ENCODE peak calls at places on chromosomes 5 and 9, in nine cellular contexts. M is right lobe of liver; A is tibial artery; I is uterus; Q is thyroid gland; X is heart left ventricle; B is heart right ventricle; W is thoracic aorta; G is effector memory CD4-positive, alpha-beta T cell. U is an unnamed sample. For H3K36me3, the result is how much of the 10 kb centered on the place peaks cover.

GRCh38 chr9:81344366-81344765 is 345.0 kb downstream of the TLE1 start:
- DNase-seq in G (no peak), M (no peak), X (no peak), I (no peak), A (no peak), B (no peak), Q (no peak), W (no peak), U (no peak)

GRCh38 chr9:132670816-132671371 is 630 bp downstream of the GTF3C4 start:
- DNase-seq in W (peak), X (no peak), G (peak), A (peak), M (no peak), B (no peak), Q (peak), I (peak), U (peak)

GRCh38 chr5:150144211-150144801 is 11.3 kb downstream of the PDGFRB start:
- DNase-seq in M (no peak), X (peak), B (peak), G (no peak), W (peak), Q (no peak), A (peak), I (peak), U (no peak)

GRCh38 chr5:124867064-124867707 is 120.7 kb upstream of the ZNF608 start:
- DNase-seq in Q (no peak), I (no peak), B (no peak), G (no peak), X (no peak), W (no peak), A (no peak), M (no peak), U (no peak)

GRCh38 chr9:106717686-106718085 is 145.3 kb upstream of the ZNF462 start:
- DNase-seq in A (no peak), W (no peak), G (no peak), I (no peak), X (no peak), Q (peak), M (no peak), B (no peak), U (no peak)

GRCh38 chr9:115672477-115673316 is 480.9 kb upstream of the PAPPA start:
- DNase-seq in W (no peak), I (no peak), B (no peak), G (no peak), X (peak), A (no peak), Q (no peak), M (no peak), U (no peak)

GRCh38 chr5:68317641-68318040 is 102.1 kb downstream of the PIK3R1 start:
- DNase-seq in Q (peak), B (no peak), M (no peak), X (no peak), W (no peak), G (no peak), I (no peak), A (no peak), U (no peak)

GRCh38 chr9:91138760-91139159 is 223.0 kb downstream of the AUH start:
- DNase-seq in W (no peak), A (no peak), B (no peak), Q (no peak), X (no peak), G (no peak), I (no peak), M (no peak), U (no peak)

GRCh38 chr5:60529001-60529400 is 171.0 kb downstream of the DEPDC1B start:
- DNase-seq in G (no peak), I (no peak), A (peak), B (no peak), M (no peak), W (no peak), Q (no peak), X (no peak), U (no peak)

GRCh38 chr9:133710661-133711427 is 27.3 kb downstream of the SARDH start:
- DNase-seq in G (no peak), I (no peak), W (no peak), Q (no peak), X (no peak), B (no peak), A (no peak), M (peak), U (no peak)

GRCh38 chr9:136726631-136727191 is 14.3 kb downstream of the DIPK1B start:
- DNase-seq in M (no peak), I (no peak), W (no peak), G (peak), Q (peak), A (no peak), B (no peak), X (no peak), U (no peak)

GRCh38 chr9:5617749-5618148 is 11.2 kb upstream of the RIC1 start:
- DNase-seq in M (no peak), B (no peak), A (no peak), X (no peak), G (no peak), W (no peak), Q (no peak), I (no peak), U (no peak)

GRCh38 chr5:82881571-82882200 is 195.5 kb downstream of the TMEM167A start:
- DNase-seq in X (no peak), A (no peak), I (no peak), B (no peak), W (no peak), Q (no peak), M (no peak), G (no peak), U (no peak)

GRCh38 chr5:179605026-179605833 is 18.2 kb downstream of the HNRNPH1 start:
- DNase-seq in B (no peak), W (no peak), Q (no peak), X (no peak), M (no peak), G (no peak), A (peak), I (no peak), U (peak)
- H3K36me3 ChIP-seq in B (half or more), W (under half), Q (under half), X (under half), M (under half), G (under half), A (half or more), I (under half), U (half or more)

DNA sequence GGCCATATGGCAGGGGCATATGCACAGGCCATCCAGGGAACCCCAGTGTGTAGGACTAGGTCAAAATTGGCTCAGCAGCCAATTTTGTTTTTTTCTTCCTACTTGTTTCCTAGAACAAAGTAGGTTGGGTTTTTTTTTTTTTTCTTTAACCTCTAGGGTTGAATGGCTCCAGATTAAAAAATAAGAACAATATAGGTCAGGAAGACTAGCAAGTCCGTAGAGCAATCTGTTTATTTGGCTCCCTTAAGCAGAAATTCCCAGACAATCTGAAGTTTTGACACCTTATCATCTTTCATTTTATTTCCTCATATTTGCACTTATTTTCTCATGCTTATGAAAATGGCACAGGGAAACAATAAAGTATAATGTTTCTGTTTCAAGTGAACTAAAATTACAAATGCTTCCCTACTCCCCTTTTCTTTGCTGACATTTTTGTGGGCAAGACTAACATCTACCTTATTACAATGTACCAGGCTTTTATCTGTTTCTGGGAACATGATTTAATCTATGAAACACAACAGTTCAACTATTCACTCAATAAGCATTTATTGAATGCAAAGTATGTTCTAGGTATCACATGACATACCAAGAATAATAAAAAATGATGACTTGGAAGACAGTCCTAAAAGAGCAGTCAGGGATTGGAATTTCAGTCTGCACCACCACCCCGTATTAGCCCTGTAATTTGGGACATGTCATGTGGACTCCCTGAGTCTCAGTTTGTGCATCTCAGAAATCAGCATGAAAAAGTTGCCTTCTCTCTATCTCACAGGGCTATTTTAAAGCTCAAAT is 30.5 kb downstream of the TLR4 start:
- DNase-seq in G (no peak), A (no peak), X (no peak), W (no peak), M (no peak), Q (no peak), B (no peak), I (no peak), U (no peak)
- H3K36me3 ChIP-seq in G (under half), A (under half), X (under half), W (under half), M (under half), Q (under half), B (under half), I (under half), U (under half)

DNA sequence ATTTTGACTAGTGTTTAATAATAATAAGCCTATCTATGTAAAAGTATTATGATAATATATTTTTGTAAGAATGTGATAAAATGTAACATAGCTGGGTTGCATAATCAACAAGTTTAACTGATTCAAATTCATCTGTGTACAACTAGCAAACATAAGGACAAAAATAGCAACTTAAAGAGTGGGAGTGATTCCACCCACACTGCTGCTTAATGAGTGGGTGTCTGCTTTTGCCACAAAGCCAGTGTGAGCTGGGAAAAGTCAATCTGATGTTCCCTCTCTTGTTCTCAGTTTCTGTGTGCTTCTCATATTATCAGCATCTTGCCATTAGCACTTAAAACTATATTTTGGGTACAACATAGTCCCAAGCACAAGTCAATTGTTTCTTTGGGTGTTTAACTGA is 111.1 kb upstream of the DPYSL3 start:
- DNase-seq in B (no peak), G (no peak), X (no peak), M (no peak), A (no peak), I (no peak), Q (no peak), W (no peak), U (no peak)
- H3K36me3 ChIP-seq in B (under half), G (under half), X (under half), M (under half), A (under half), I (under half), Q (under half), W (under half), U (under half)

DNA sequence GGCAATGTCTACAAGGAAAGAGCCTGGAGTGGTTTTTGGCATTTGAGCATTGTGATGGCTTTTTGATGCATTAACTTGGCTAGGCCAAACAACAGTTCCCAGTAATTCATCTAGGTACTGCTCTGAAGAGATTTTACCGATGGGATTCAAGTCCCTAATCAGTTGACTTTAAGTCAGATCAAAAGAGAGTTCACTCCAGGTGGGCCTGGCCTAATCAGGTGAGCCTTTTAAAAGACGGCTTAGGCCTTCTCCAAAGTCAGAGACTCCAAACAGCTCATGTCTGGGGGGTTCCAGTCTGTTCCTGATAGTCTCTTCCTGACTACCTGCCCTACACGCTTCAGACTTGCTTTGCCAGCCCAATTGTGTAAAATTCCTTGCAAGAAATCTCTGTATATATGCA is 53.7 kb downstream of the RIGI start:
- DNase-seq in A (no peak), I (no peak), M (no peak), G (no peak), B (no peak), W (no peak), Q (no peak), X (no peak), U (no peak)
- H3K36me3 ChIP-seq in A (half or more), I (under half), M (under half), G (half or more), B (under half), W (under half), Q (under half), X (under half), U (half or more)

GRCh38 chr9:89458768-89459496 is 39.0 kb downstream of the SEMA4D start:
- DNase-seq in I (no peak), G (no peak), B (no peak), A (no peak), W (no peak), Q (no peak), M (no peak), X (no peak), U (no peak)
- H3K36me3 ChIP-seq in I (under half), G (under half), B (under half), A (under half), W (under half), Q (under half), M (under half), X (under half), U (under half)

DNA sequence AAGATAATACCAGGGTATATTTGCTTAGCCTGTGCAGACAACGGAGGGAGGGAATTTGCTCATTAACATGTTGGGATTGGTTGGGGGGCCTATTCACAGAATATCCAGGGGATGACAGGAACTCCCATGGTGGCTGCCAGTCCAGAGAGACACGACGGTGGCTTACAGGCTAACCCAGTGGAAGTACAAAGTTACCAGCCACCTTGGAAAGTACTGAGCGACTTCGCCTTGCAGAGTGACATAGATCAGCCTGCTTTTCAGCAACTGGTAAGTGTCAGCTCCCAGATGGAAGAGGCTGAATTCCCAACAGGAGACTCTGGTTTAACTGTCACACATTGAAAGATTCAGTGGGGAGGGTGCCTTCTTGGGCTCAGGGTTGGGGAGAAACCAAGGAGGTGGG is 7.9 kb downstream of the ISL1 start:
- DNase-seq in X (no peak), A (no peak), M (no peak), W (no peak), I (no peak), Q (no peak), G (no peak), B (no peak), U (no peak)
- H3K36me3 ChIP-seq in X (under half), A (under half), M (under half), W (under half), I (under half), Q (under half), G (under half), B (under half), U (under half)

GRCh38 chr5:100913298-100913697 is 10.2 kb upstream of the ST8SIA4 start:
- DNase-seq in A (no peak), X (no peak), W (no peak), Q (no peak), I (no peak), B (no peak), M (no peak), G (no peak), U (no peak)
- H3K36me3 ChIP-seq in A (under half), X (under half), W (under half), Q (under half), I (under half), B (under half), M (under half), G (under half), U (under half)